ENCODE peak calls at places on chromosomes 11 and 22, in ten cellular contexts. B is progenitor cell of endocrine pancreas, V is AG04450, R is HepG2, I is HFFc6, X is WTC11, U is AG09309, L is thyroid gland, J is testis, Q is MCF 10A. G is an unnamed sample.

GRCh38 chr11:19455731-19456130 is 215.0 kb upstream of the E2F8 start:
- DNase-seq in B (no peak), V (no peak), R (no peak), I (no peak), X (peak), U (no peak), L (no peak), J (no peak), Q (no peak), G (peak)

GRCh38 chr11:17978553-17979287 is 34.1 kb downstream of the SERGEF start:
- DNase-seq in B (peak), V (no peak), R (peak), I (peak), X (peak), U (no peak), L (peak), J (peak), Q (peak), G (peak)

GRCh38 chr11:92550871-92551270 is 326.3 kb downstream of the FAT3 start:
- DNase-seq in B (no peak), V (no peak), R (no peak), I (no peak), X (no peak), U (no peak), L (no peak), J (no peak), Q (no peak), G (no peak)

GRCh38 chr11:118200901-118201680 is 23.7 kb downstream of the JAML start:
- DNase-seq in B (no peak), V (no peak), R (no peak), I (no peak), X (no peak), U (no peak), L (no peak), J (no peak), Q (no peak), G (no peak)

GRCh38 chr11:113533425-113533698 is 58.2 kb upstream of the DRD2 start:
- DNase-seq in B (no peak), V (no peak), R (no peak), I (no peak), X (no peak), U (no peak), L (no peak), J (no peak), Q (no peak), G (no peak)

GRCh38 chr11:6438979-6439571 is 1.7 kb downstream of the HPX start:
- DNase-seq in B (peak), V (no peak), R (peak), I (peak), X (peak), U (peak), L (peak), J (peak), Q (peak), G (peak)

GRCh38 chr11:120132645-120133185 is 5.2 kb downstream of the TRIM29 start:
- DNase-seq in B (no peak), V (no peak), R (no peak), I (no peak), X (no peak), U (no peak), L (no peak), J (no peak), Q (no peak), G (no peak)

GRCh38 chr22:20550851-20551744 is 43.7 kb downstream of the MED15 start:
- DNase-seq in B (no peak), V (no peak), R (no peak), I (peak), X (peak), U (no peak), L (no peak), J (peak), Q (no peak), G (peak)

GRCh38 chr11:13862845-13863392 is 99.6 kb upstream of the SPON1 start:
- DNase-seq in B (no peak), V (no peak), R (no peak), I (no peak), X (no peak), U (no peak), L (no peak), J (no peak), Q (no peak), G (no peak)

GRCh38 chr11:126485021-126485781 is 129.7 kb downstream of the ST3GAL4 start:
- DNase-seq in B (no peak), V (peak), R (no peak), I (peak), X (peak), U (peak), L (no peak), J (no peak), Q (no peak), G (no peak)
- TF ChIP-seq CTCF in B (no peak), V (peak), R (no peak), I (peak), X (no peak), U (peak), L (no peak), J (no peak), Q (no peak), G (no peak)

GRCh38 chr11:102794382-102794781 is 3.6 kb downstream of the MMP1 start:
- DNase-seq in B (no peak), V (no peak), R (peak), I (peak), X (peak), U (no peak), L (no peak), J (no peak), Q (peak), G (no peak)
- TF ChIP-seq CTCF in B (peak), V (peak), R (peak), I (peak), X (peak), U (peak), L (no peak), J (no peak), Q (peak), G (peak)

DNA sequence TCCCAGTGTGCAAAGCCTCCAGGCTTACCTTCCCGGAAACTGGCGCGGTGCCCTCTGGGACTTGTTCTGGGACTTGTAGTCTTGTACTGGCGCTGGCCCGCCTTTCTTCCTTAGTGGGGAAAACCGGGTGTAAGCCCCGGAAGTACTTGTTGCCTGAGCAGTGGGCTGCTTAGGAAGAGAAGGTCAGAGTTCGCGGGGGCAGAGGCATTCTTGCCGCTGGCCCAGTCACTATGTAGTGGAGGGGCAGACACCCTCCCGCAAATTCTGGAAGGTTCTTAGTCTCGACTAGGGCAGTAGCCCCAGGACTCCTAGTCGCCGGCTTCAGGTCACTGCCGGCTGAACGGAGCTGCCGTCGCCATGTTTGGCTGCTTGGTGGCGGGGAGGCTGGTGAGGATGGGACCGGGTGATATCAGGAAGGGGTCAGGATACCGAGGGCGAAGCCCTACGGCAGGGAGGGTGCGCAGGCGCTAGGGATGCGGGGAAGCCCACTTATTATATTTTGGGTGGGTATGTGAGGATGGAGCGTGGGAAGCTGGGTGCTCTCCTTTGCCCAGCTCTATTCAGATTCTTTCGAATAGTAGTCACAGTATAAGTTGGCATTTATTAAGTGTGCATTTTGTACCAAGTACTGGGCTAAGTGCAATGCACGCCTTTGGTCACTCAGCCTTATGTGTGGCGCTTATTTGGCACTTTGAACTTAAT is at the start of gene HIKESHI:
- DNase-seq in B (peak), V (peak), R (peak), I (peak), X (peak), U (peak), L (peak), J (peak), Q (peak), G (peak)
- TF ChIP-seq CTCF in B (no peak), V (no peak), R (no peak), I (no peak), X (no peak), U (no peak), L (no peak), J (no peak), Q (no peak), G (no peak)

GRCh38 chr11:894575-895201 is 15.9 kb downstream of the CHID1 start:
- DNase-seq in B (no peak), V (no peak), R (no peak), I (no peak), X (peak), U (no peak), L (no peak), J (no peak), Q (no peak), G (no peak)
- TF ChIP-seq CTCF in B (no peak), V (no peak), R (peak), I (peak), X (peak), U (no peak), L (no peak), J (no peak), Q (no peak), G (peak)

DNA sequence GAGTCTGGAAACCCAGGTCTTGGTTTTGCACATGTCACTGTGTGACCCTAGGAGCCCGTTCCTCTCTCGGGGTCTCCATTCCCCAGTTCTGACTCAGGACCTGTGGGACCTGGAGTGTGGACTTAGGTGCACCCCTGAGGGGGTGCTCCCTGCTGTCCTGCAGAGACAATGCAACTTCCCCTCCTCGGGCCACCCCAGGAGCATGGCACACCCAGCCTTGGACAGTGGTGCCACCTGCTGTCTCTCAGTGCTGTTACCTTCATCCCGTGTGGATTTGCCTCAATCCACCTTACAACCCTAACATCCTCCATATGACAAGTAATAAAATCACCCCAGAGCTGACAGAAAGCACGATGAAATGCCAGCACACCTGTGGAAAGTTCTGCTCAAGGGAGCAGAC is 27.5 kb upstream of the CRYBB3 start:
- DNase-seq in B (no peak), V (no peak), R (peak), I (no peak), X (no peak), U (no peak), L (peak), J (peak), Q (peak), G (no peak)
- TF ChIP-seq CTCF in B (no peak), V (no peak), R (peak), I (peak), X (no peak), U (no peak), L (peak), J (peak), Q (no peak), G (peak)

GRCh38 chr11:108135845-108136599 is 14.7 kb downstream of the ACAT1 start:
- DNase-seq in B (no peak), V (no peak), R (no peak), I (peak), X (no peak), U (no peak), L (no peak), J (no peak), Q (peak), G (no peak)
- TF ChIP-seq CTCF in B (peak), V (no peak), R (peak), I (peak), X (no peak), U (peak), L (peak), J (no peak), Q (peak), G (peak)

DNA sequence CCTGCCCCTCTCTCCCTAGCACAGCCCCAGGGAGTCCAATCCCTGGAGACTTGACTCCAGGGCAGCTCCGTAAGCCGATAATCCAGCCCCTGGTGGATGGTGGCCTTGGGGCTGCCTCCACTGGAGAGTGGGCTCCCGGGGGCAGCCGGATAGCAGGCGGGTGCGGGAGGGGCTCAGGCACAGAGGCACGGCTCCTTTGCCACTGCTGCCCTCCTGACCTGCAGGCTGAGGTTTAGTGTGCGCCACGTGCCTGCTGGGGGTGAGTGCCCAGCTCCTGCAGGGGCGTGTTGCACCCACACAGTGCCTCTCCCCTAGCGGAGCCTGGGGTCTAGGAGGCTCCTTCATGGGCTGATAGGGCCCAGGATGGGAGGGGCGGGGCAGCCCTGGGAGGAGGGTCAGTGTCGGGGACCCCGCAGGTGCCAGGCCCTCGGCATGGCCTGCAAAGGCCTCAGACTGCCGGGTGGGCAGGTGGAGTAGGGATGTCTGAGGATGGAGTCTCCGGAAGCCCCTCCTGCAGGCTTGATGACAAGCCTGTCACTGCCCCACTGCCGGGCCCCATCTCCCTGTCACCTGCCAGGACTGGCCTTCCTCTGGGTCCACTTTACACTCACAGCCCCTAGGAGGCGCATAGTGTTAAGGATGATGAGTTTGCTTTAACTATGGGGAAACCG is 5.6 kb downstream of the DUSP8 start:
- DNase-seq in B (no peak), V (no peak), R (no peak), I (no peak), X (no peak), U (no peak), L (no peak), J (no peak), Q (no peak), G (no peak)
- TF ChIP-seq CTCF in B (no peak), V (no peak), R (peak), I (peak), X (no peak), U (no peak), L (no peak), J (no peak), Q (no peak), G (no peak)

G was measured in neural crest cell.